ENCODE peak calls at places on chromosomes 6 and 20, in ten cellular contexts. J is AG04450; X is skeletal muscle cell; Y is trophoblast cell; S is iPS DF 6.9; O is cardiac fibroblast; P is adipocyte; E is CD8-positive, alpha-beta T cell; L is astrocyte of the spinal cord; W is IMR-90. M is an unnamed sample.

GRCh38 chr20:5848711-5849505 is 98.7 kb downstream of the SHLD1 start:
- DNase-seq in J (no peak), X (no peak), Y (no peak), S (no peak), O (peak), P (no peak), E (no peak), L (peak), W (peak), M (peak)

GRCh38 chr6:158926429-158926828 is 73.6 kb downstream of the RSPH3 start:
- DNase-seq in J (peak), X (no peak), Y (peak), S (no peak), O (peak), P (peak), E (no peak), L (peak), W (peak), M (peak)

GRCh38 chr6:87209812-87210211 is 54.4 kb downstream of the ZNF292 start:
- DNase-seq in J (no peak), X (no peak), Y (no peak), S (no peak), O (no peak), P (no peak), E (no peak), L (no peak), W (no peak), M (no peak)

GRCh38 chr6:139175389-139175788 is 40.5 kb downstream of the HECA start:
- DNase-seq in J (no peak), X (no peak), Y (no peak), S (no peak), O (no peak), P (no peak), E (no peak), L (no peak), W (no peak), M (no peak)

GRCh38 chr6:100099189-100100074 is 105.4 kb upstream of the MCHR2 start:
- DNase-seq in J (no peak), X (no peak), Y (peak), S (no peak), O (peak), P (peak), E (no peak), L (peak), W (peak), M (no peak)

GRCh38 chr6:33589723-33590530 is 9.9 kb upstream of the BAK1 start:
- DNase-seq in J (peak), X (peak), Y (peak), S (no peak), O (peak), P (peak), E (no peak), L (peak), W (peak), M (peak)

GRCh38 chr6:108167449-108167903 is 1.7 kb downstream of the NR2E1 start:
- DNase-seq in J (no peak), X (no peak), Y (peak), S (no peak), O (no peak), P (no peak), E (no peak), L (no peak), W (no peak), M (no peak)

GRCh38 chr6:20660534-20660933 is 126.3 kb downstream of the CDKAL1 start:
- DNase-seq in J (no peak), X (no peak), Y (peak), S (no peak), O (no peak), P (no peak), E (no peak), L (no peak), W (no peak), M (no peak)

GRCh38 chr6:13947611-13948178 is 22.9 kb downstream of the RNF182 start:
- DNase-seq in J (no peak), X (no peak), Y (no peak), S (no peak), O (no peak), P (no peak), E (no peak), L (no peak), W (no peak), M (no peak)

GRCh38 chr6:119950681-119951080 is 601.1 kb upstream of the MAN1A1 start:
- DNase-seq in J (no peak), X (no peak), Y (no peak), S (no peak), O (no peak), P (no peak), E (no peak), L (no peak), W (no peak), M (no peak)

GRCh38 chr20:38867062-38867359 is 59.2 kb upstream of the FAM83D start:
- DNase-seq in J (no peak), X (no peak), Y (no peak), S (no peak), O (no peak), P (no peak), E (no peak), L (no peak), W (no peak), M (no peak)
- H3K4me3 ChIP-seq in J (no peak), X (no peak), Y (no peak), S (no peak), O (no peak), P (no peak), E (no peak), L (no peak), W (no peak), M (no peak)

DNA sequence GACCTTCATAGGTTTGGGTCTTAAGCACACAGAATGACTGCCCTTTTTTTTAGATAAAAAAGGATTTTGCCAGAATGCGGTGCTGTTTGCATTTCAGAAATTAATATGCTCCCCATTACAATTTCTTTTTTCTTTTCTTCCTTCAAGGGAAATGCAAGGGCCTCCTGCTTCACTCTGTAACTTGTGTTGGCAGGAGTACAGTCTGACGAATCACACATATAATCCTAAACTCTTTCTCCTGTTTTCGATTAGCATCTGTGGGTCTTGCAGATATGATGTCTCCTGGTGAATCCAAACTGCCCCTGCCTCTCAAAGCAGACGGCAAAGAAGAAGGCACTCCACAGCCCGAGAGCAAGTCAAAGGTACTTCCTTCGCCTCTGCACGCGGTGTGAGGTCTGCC is 149.6 kb downstream of the TMEM242 start:
- DNase-seq in J (no peak), X (no peak), Y (no peak), S (no peak), O (no peak), P (peak), E (no peak), L (no peak), W (peak), M (peak)
- H3K4me3 ChIP-seq in J (no peak), X (no peak), Y (no peak), S (no peak), O (no peak), P (no peak), E (no peak), L (no peak), W (no peak), M (no peak)

GRCh38 chr6:67501738-67502137 is 1133.3 kb upstream of the ADGRB3 start:
- DNase-seq in J (no peak), X (no peak), Y (no peak), S (no peak), O (peak), P (no peak), E (no peak), L (no peak), W (no peak), M (no peak)
- H3K4me3 ChIP-seq in J (no peak), X (no peak), Y (no peak), S (no peak), O (no peak), P (no peak), E (no peak), L (no peak), W (no peak), M (no peak)

GRCh38 chr6:57222684-57223077 is 574 bp upstream of the RAB23 start:
- DNase-seq in J (no peak), X (no peak), Y (peak), S (no peak), O (no peak), P (no peak), E (no peak), L (no peak), W (no peak), M (no peak)

GRCh38 chr6:57221191-57221935 is 744 bp downstream of the RAB23 start:
- DNase-seq in J (no peak), X (peak), Y (peak), S (peak), O (peak), P (peak), E (no peak), L (peak), W (peak), M (peak)

GRCh38 chr6:57217270-57217669 is 4.8 kb downstream of the RAB23 start:
- DNase-seq in J (no peak), X (no peak), Y (no peak), S (no peak), O (no peak), P (no peak), E (no peak), L (no peak), W (no peak), M (no peak)

GRCh38 chr6:57221936-57222683 is at the start of gene RAB23:
- DNase-seq in J (peak), X (peak), Y (peak), S (peak), O (peak), P (peak), E (peak), L (peak), W (peak), M (peak)

DNA sequence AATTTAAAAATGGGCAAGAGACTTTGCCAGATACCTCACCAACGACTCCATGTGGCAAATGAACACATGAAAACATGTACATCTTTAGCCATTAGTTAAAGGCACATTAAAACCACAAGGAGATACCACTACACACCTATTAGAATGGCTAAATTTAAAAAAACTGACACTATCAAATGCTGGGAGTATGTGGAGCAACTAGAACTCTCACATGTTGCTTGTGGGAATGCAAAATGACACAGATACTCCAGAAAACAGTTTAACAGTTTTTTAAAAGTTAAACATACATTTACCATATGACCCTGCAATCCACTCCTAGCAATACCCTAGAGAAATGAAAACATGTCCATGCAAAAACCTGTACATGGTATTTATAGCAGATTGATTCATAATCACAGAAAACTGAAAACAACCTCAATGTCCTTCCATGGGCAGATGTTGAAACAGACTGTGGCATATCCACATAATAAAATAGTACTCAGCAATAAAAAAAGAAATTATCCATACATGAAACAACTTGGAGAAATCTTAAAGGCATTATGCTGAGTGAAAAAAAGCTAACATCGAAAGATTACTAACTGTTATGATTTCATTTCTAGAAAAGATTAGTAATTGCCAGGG is 1.9 kb downstream of the RAB23 start:
- DNase-seq in J (no peak), X (no peak), Y (no peak), S (no peak), O (no peak), P (no peak), E (no peak), L (no peak), W (no peak), M (no peak)
- H3K4me3 ChIP-seq in J (peak), X (peak), Y (no peak), S (no peak), O (no peak), P (peak), E (no peak), L (peak), W (peak), M (peak)

GRCh38 chr20:59221049-59221748 is 57.6 kb downstream of the ZNF831 start:
- DNase-seq in J (no peak), X (no peak), Y (no peak), S (no peak), O (peak), P (peak), E (no peak), L (no peak), W (no peak), M (peak)
- H3K4me3 ChIP-seq in J (no peak), X (no peak), Y (no peak), S (no peak), O (no peak), P (peak), E (no peak), L (no peak), W (no peak), M (no peak)

GRCh38 chr6:37172991-37173572 is 3.1 kb downstream of the PIM1 start:
- DNase-seq in J (no peak), X (no peak), Y (no peak), S (no peak), O (no peak), P (no peak), E (no peak), L (no peak), W (no peak), M (no peak)
- H3K4me3 ChIP-seq in J (peak), X (peak), Y (no peak), S (no peak), O (peak), P (peak), E (peak), L (no peak), W (no peak), M (peak)

DNA sequence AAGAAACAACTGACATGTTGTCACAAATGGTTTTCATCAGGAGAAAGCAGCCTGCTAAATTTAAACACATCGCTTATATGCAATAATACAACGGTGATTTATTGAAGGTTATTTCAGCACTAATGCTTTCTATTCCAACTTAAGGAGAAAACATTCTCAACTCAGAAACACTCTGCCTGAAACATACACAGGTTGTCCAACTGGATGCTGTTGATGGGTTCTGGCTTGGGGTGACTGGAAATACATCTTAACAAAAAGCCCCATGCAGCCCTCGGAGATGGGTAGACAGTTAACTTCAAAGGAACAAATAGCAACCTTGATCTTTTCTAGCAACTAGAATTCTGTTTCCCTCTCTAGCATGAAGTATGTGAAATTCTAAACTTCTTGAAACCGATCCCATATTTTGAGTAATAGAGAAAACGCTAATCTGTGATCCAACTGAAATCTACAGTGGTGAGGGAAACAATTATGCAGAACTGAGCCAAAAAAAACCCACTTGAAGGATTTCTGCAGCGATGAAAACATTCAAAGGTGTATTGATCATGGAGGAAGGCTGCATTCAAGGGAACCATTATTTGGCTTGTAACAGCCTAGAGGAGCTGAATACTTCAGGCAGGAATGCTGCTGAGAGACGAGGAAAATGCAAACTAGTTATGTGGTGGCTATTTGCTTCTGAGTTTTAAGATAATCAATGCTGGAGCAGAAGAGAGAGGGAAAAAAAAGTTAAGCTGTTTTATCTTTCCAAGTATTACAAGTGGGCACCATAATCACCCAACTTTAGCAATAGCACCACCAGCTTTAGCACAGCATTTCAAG is 6.9 kb downstream of the ZMYND8 start:
- DNase-seq in J (no peak), X (no peak), Y (peak), S (no peak), O (no peak), P (peak), E (no peak), L (peak), W (peak), M (peak)
- H3K4me3 ChIP-seq in J (peak), X (no peak), Y (no peak), S (no peak), O (no peak), P (peak), E (no peak), L (no peak), W (no peak), M (no peak)

M was measured in AG10803.